ENCODE peak calls at places on chromosomes 16 and 17, in four cellular contexts. P is stimulated activated CD8-positive, alpha-beta memory T cell treated with anti-CD3 and anti-CD28 coated beads, Interleukin-15, amount 100 ng/mL, for 24 hours; B is fibroblast of the aortic adventitia; C is NT2/D1. D is an unnamed sample.

GRCh38 chr17:76363107-76363801 is 9.5 kb upstream of the PRPSAP1 start:
- DNase-seq in P (no peak), B (no peak), C (no peak), D (no peak)

GRCh38 chr16:19885456-19886060 is 910 bp upstream of the GPRC5B start:
- DNase-seq in P (no peak), B (no peak), C (no peak), D (no peak)

GRCh38 chr17:45050680-45051059 is 762 bp downstream of the DCAKD start:
- DNase-seq in P (no peak), B (no peak), C (no peak), D (no peak)

GRCh38 chr17:30808785-30809286 is 15.7 kb downstream of the CRLF3 start:
- DNase-seq in P (no peak), B (no peak), C (no peak), D (no peak)

GRCh38 chr16:70523621-70524405 is at the start of gene SF3B3:
- DNase-seq in P (peak; percentile 42), B (no peak), C (no peak), D (no peak)

GRCh38 chr16:22816475-22816874 is 2.5 kb downstream of the HS3ST2 start:
- DNase-seq in P (no peak), B (no peak), C (no peak), D (no peak)

GRCh38 chr17:18017958-18018357 is 21.0 kb downstream of the ATPAF2 start:
- DNase-seq in P (no peak), B (peak; percentile 83), C (no peak), D (no peak)

GRCh38 chr16:19113577-19114358 is at the start of gene ITPRIPL2:
- DNase-seq in P (no peak), B (peak; percentile 91), C (no peak), D (no peak)

GRCh38 chr17:52202572-52202876 is 44.0 kb upstream of the CA10 start:
- DNase-seq in P (no peak), B (no peak), C (no peak), D (no peak)

GRCh38 chr17:19301274-19301946 is 61.1 kb downstream of the B9D1 start:
- DNase-seq in P (no peak), B (no peak), C (no peak), D (no peak)

GRCh38 chr17:82343560-82343959 is 10.0 kb upstream of the SECTM1 start:
- DNase-seq in P (no peak), B (no peak), C (no peak), D (no peak)

GRCh38 chr17:40177275-40177874 is at the start of gene RAPGEFL1:
- DNase-seq in P (peak; percentile 77), B (peak; percentile 31), C (peak; percentile 33), D (no peak)

GRCh38 chr17:41615454-41615853 is 2.9 kb upstream of the KRT16 start:
- DNase-seq in P (no peak), B (no peak), C (no peak), D (no peak)

GRCh38 chr16:15879255-15879804 is 9.1 kb downstream of the CEP20 start:
- DNase-seq in P (no peak), B (peak; percentile 95), C (no peak), D (no peak)

GRCh38 chr16:75236736-75237397 is 14.6 kb downstream of the BCAR1 start:
- DNase-seq in P (no peak), B (no peak), C (no peak), D (no peak)

GRCh38 chr17:17091856-17092756 is 49.8 kb downstream of the MPRIP start:
- DNase-seq in P (no peak), B (no peak), C (no peak), D (no peak)

D was measured in iPS DF 19.7.